ENCODE peak calls at places on chromosomes 1 and 21, in eight cellular contexts. P is uterus; W is left ventricle myocardium inferior; C is neural progenitor cell; Q is cardiac muscle cell; Z is CD4-positive, CD25-positive, alpha-beta regulatory T cell; X is iPS DF 6.9; J is IMR-90. D is an unnamed sample. For H3K36me3 and H3K4me1, the result is how much of the 10 kb centered on the place peaks cover.

GRCh38 chr21:46605759-46606426 is 1.0 kb upstream of the S100B start:
- DNase-seq in P (no peak), W (peak), C (no peak), Q (no peak), Z (peak), X (no peak), J (no peak), D (no peak)

GRCh38 chr1:30690115-30690645 is 33.2 kb downstream of the MATN1 start:
- DNase-seq in P (no peak), W (no peak), C (peak), Q (no peak), Z (no peak), X (no peak), J (no peak), D (no peak)

GRCh38 chr1:225866061-225866844 is 15.9 kb downstream of the TMEM63A start:
- DNase-seq in P (no peak), W (no peak), C (no peak), Q (no peak), Z (peak), X (no peak), J (peak), D (no peak)

GRCh38 chr1:175783126-175783722 is 39.8 kb upstream of the TNR start:
- DNase-seq in P (no peak), W (no peak), C (no peak), Q (no peak), Z (no peak), X (no peak), J (no peak), D (no peak)

GRCh38 chr1:76267631-76268030 is 193.1 kb downstream of the ST6GALNAC3 start:
- DNase-seq in P (no peak), W (no peak), C (no peak), Q (no peak), Z (peak), X (no peak), J (no peak), D (no peak)

GRCh38 chr21:45334134-45334533 is 46.4 kb upstream of the POFUT2 start:
- DNase-seq in P (no peak), W (peak), C (no peak), Q (no peak), Z (no peak), X (no peak), J (no peak), D (no peak)

GRCh38 chr1:147748687-147749350 is 11.6 kb downstream of the GJA5 start:
- DNase-seq in P (no peak), W (peak), C (no peak), Q (peak), Z (no peak), X (no peak), J (no peak), D (no peak)

GRCh38 chr1:47439151-47440051 is 1.6 kb downstream of the FOXD2 start:
- DNase-seq in P (no peak), W (no peak), C (peak), Q (no peak), Z (no peak), X (no peak), J (no peak), D (no peak)

GRCh38 chr1:92459871-92460320 is 26.8 kb downstream of the GFI1 start:
- DNase-seq in P (no peak), W (no peak), C (no peak), Q (no peak), Z (no peak), X (no peak), J (no peak), D (no peak)

GRCh38 chr1:11838349-11839272 is 9.0 kb downstream of the NPPA start:
- DNase-seq in P (peak), W (peak), C (peak), Q (peak), Z (peak), X (peak), J (peak), D (peak)

GRCh38 chr1:40075251-40075650 is 21.8 kb downstream of the PPT1 start:
- DNase-seq in P (no peak), W (no peak), C (no peak), Q (no peak), Z (no peak), X (no peak), J (no peak), D (no peak)

GRCh38 chr1:40076895-40077312 is 20.1 kb downstream of the PPT1 start:
- DNase-seq in P (no peak), W (no peak), C (no peak), Q (no peak), Z (no peak), X (no peak), J (peak), D (no peak)

GRCh38 chr1:40079774-40080390 is 17.2 kb downstream of the PPT1 start:
- DNase-seq in P (no peak), W (no peak), C (no peak), Q (no peak), Z (no peak), X (no peak), J (no peak), D (no peak)

GRCh38 chr1:40081874-40082273 is 15.2 kb downstream of the PPT1 start:
- DNase-seq in P (no peak), W (no peak), C (no peak), Q (no peak), Z (no peak), X (no peak), J (no peak), D (no peak)

GRCh38 chr1:40078512-40079333 is 18.3 kb downstream of the PPT1 start:
- DNase-seq in P (no peak), W (no peak), C (peak), Q (peak), Z (peak), X (no peak), J (peak), D (peak)
- H3K36me3 ChIP-seq in P (under half), W (half or more), C (under half), Q (under half), Z (half or more), X (under half), J (under half), D (half or more)

DNA sequence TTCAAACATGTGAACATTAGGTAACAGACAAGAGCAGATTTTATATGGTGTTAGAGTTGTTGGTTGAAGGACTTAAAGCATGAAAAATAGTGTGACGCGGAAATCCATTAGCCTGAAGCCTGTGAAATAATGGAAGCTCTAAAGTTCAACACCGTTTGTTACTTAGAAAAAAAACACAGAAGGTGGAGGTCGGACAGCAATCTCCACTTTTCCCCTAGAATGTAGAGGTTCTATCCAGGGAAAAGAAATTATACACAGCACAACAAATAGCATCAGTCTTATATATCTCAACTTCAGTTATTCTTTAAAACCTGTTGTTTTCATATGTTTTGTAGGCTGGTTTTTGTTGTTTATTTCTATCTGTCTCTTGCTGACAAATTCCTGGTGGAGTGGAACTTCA is 1.9 kb downstream of the RCAN3 start:
- DNase-seq in P (no peak), W (no peak), C (no peak), Q (no peak), Z (no peak), X (no peak), J (no peak), D (no peak)
- H3K4me1 ChIP-seq in P (under half), W (under half), C (under half), Q (under half), Z (half or more), X (under half), J (under half), D (under half)

GRCh38 chr1:59272507-59272906 is 24.4 kb upstream of the FGGY start:
- DNase-seq in P (no peak), W (no peak), C (no peak), Q (no peak), Z (no peak), X (no peak), J (peak), D (no peak)

GRCh38 chr1:59271861-59272260 is 25.0 kb upstream of the FGGY start:
- DNase-seq in P (no peak), W (no peak), C (no peak), Q (no peak), Z (no peak), X (no peak), J (no peak), D (no peak)

GRCh38 chr1:59278780-59279354 is 18.0 kb upstream of the FGGY start:
- DNase-seq in P (no peak), W (no peak), C (no peak), Q (no peak), Z (no peak), X (no peak), J (no peak), D (no peak)

GRCh38 chr1:59279651-59280050 is 17.2 kb upstream of the FGGY start:
- DNase-seq in P (no peak), W (no peak), C (no peak), Q (no peak), Z (no peak), X (no peak), J (no peak), D (no peak)

DNA sequence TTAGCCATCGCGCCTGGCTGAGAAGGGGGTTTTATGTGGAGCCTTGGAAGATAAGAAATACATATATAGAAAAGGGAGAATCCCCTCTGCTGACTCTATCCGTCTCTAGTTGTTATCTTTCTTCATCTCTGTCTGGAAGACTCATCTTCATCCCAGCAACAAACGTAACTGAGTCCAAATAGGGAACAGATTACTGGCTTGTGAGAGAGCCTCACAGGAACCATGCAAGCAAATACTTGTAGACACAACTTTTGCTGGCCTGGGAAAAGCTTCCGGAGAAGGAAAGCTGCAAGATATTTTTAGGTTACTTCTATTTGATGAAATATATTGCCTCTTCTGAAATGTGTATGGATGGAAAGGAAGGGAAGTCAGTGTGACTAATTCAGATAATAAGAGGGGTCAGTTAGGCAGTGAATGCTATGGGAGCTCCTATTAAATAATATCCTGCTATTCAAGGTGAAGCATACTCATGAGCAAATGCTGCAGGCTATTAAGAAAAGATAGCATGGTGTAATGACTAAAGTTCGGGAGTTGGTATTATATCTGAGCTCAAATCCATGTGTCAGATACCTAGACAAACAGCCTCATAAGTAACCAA is 20.5 kb upstream of the FGGY start:
- DNase-seq in P (no peak), W (no peak), C (no peak), Q (no peak), Z (no peak), X (no peak), J (no peak), D (no peak)
- H3K36me3 ChIP-seq in P (under half), W (under half), C (under half), Q (under half), Z (under half), X (under half), J (under half), D (under half)

DNA sequence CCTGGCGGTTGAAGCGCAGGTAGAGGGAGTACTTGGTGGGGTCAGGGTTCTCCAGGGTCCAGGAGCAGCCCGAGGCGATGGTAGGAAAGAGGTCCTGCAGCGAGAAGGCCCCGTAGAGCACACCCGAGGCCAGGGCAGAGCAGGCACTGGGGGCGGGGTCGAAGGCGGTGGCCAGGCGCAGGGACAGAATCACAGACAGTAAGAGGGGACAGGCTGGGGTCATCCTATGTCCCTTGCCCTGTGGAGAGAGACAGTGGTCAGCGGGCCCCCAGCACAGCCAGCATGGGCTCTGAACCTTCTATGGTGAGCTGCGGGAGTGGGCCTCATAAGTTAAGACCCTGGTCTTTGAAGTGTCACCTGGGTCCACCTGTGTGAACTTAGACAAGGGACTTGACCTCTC is 7.6 kb downstream of the ADGRB2 start:
- DNase-seq in P (no peak), W (no peak), C (no peak), Q (no peak), Z (no peak), X (no peak), J (no peak), D (no peak)
- H3K4me1 ChIP-seq in P (under half), W (half or more), C (under half), Q (half or more), Z (under half), X (under half), J (under half), D (under half)

D was measured in HAP-1.